ENCODE peak calls at places on chromosomes 5 and 9, in four cellular contexts. N is COR-L47, Y is HepG2, G is esophagus muscularis mucosa. K is an unnamed sample.

GRCh38 chr9:13088734-13089427 is 190.6 kb downstream of the MPDZ start:
- DNase-seq in N (peak; percentile 90), Y (peak; percentile 36), G (no peak), K (peak; percentile 76)

GRCh38 chr9:126436545-126437269 is 110.1 kb downstream of the MVB12B start:
- DNase-seq in N (no peak), Y (no peak), G (no peak), K (no peak)

GRCh38 chr9:128242828-128243485 is 32.9 kb downstream of the GOLGA2 start:
- DNase-seq in N (no peak), Y (no peak), G (no peak), K (peak; percentile 66)

GRCh38 chr5:17511775-17512325 is 6.3 kb upstream of the TAF11L3 start:
- DNase-seq in N (no peak), Y (no peak), G (no peak), K (no peak)

GRCh38 chr5:72709341-72709740 is 107.1 kb upstream of the TNPO1 start:
- DNase-seq in N (no peak), Y (no peak), G (no peak), K (no peak)

GRCh38 chr5:179267071-179267670 is 78.1 kb downstream of the ADAMTS2 start:
- DNase-seq in N (no peak), Y (no peak), G (no peak), K (peak; percentile 3)

GRCh38 chr5:127492854-127493738 is 24.3 kb upstream of the PRRC1 start:
- DNase-seq in N (peak; percentile 31), Y (peak; percentile 30), G (no peak), K (peak; percentile 59)

GRCh38 chr5:145062280-145062679 is 772.9 kb downstream of the PRELID2 start:
- DNase-seq in N (no peak), Y (no peak), G (no peak), K (peak; percentile 31)

GRCh38 chr9:8391566-8391965 is 592.0 kb upstream of the DMAC1 start:
- DNase-seq in N (no peak), Y (no peak), G (no peak), K (no peak)

GRCh38 chr5:115770466-115770865 is 46.0 kb downstream of the CDO1 start:
- DNase-seq in N (no peak), Y (peak; percentile 31), G (no peak), K (no peak)

GRCh38 chr9:71210326-71210725 is 88.9 kb upstream of the TRPM3 start:
- DNase-seq in N (no peak), Y (no peak), G (no peak), K (no peak)

GRCh38 chr9:124973807-124974206 is 32.9 kb upstream of the GOLGA1 start:
- DNase-seq in N (no peak), Y (no peak), G (no peak), K (no peak)

GRCh38 chr5:177446184-177447065 is at the start of gene PRR7:
- DNase-seq in N (peak; percentile 74), Y (no peak), G (no peak), K (peak; percentile 82)